ENCODE peak calls at places on chromosome 13, in nine cellular contexts. One of them, this sample, is unnamed.

GRCh38 chr13:51869921-51870320 is 8.2 kb downstream of the CCDC70 start:
- DNase-seq in AG09309: no peak
- DNase-seq in NCI-H1694: no peak
- DNase-seq in ecto neural progenitor cell: no peak
- DNase-seq in stimulated activated effector memory CD8-positive, alpha-beta T cell treated with anti-CD3 and anti-CD28 coated beads, Interleukin-12 subunit alpha, Interleukin-12 subunit beta, amount 100 ng/mL, for 72 hours: peak; percentile 2
- DNase-seq in HTR-8/SVneo: no peak
- DNase-seq in aorta: no peak
- DNase-seq in left ventricle myocardium inferior: no peak
- DNase-seq in activated T-cell treated with anti-CD3 and anti-CD28 coated beads, Interleukin-2, amount 50 U/mL, for 72 hours: no peak
- DNase-seq in this sample: no peak

GRCh38 chr13:19182536-19182935 is 912 bp upstream of the TUBA3C start:
- DNase-seq in HTR-8/SVneo: no peak
- DNase-seq in stimulated activated effector memory CD8-positive, alpha-beta T cell treated with anti-CD3 and anti-CD28 coated beads, Interleukin-12 subunit alpha, Interleukin-12 subunit beta, amount 100 ng/mL, for 72 hours: peak; percentile 6
- DNase-seq in ecto neural progenitor cell: no peak
- DNase-seq in AG09309: no peak
- DNase-seq in activated T-cell treated with anti-CD3 and anti-CD28 coated beads, Interleukin-2, amount 50 U/mL, for 72 hours: no peak
- DNase-seq in left ventricle myocardium inferior: no peak
- DNase-seq in NCI-H1694: no peak
- DNase-seq in aorta: peak; percentile 22
- DNase-seq in this sample: no peak

GRCh38 chr13:110407021-110407420 is 99.9 kb downstream of the COL4A2 start:
- DNase-seq in NCI-H1694: no peak
- DNase-seq in ecto neural progenitor cell: peak; percentile 37
- DNase-seq in stimulated activated effector memory CD8-positive, alpha-beta T cell treated with anti-CD3 and anti-CD28 coated beads, Interleukin-12 subunit alpha, Interleukin-12 subunit beta, amount 100 ng/mL, for 72 hours: no peak
- DNase-seq in HTR-8/SVneo: no peak
- DNase-seq in activated T-cell treated with anti-CD3 and anti-CD28 coated beads, Interleukin-2, amount 50 U/mL, for 72 hours: no peak
- DNase-seq in AG09309: no peak
- DNase-seq in aorta: peak; percentile 44
- DNase-seq in left ventricle myocardium inferior: no peak
- DNase-seq in this sample: no peak

GRCh38 chr13:109344552-109345157 is 441.7 kb downstream of the IRS2 start:
- DNase-seq in activated T-cell treated with anti-CD3 and anti-CD28 coated beads, Interleukin-2, amount 50 U/mL, for 72 hours: no peak
- DNase-seq in stimulated activated effector memory CD8-positive, alpha-beta T cell treated with anti-CD3 and anti-CD28 coated beads, Interleukin-12 subunit alpha, Interleukin-12 subunit beta, amount 100 ng/mL, for 72 hours: no peak
- DNase-seq in NCI-H1694: no peak
- DNase-seq in left ventricle myocardium inferior: no peak
- DNase-seq in aorta: no peak
- DNase-seq in HTR-8/SVneo: peak; percentile 51
- DNase-seq in AG09309: no peak
- DNase-seq in ecto neural progenitor cell: no peak
- DNase-seq in this sample: peak; percentile 50

GRCh38 chr13:58144616-58145015 is 513.1 kb downstream of the PCDH17 start:
- DNase-seq in NCI-H1694: no peak
- DNase-seq in ecto neural progenitor cell: no peak
- DNase-seq in left ventricle myocardium inferior: no peak
- DNase-seq in HTR-8/SVneo: no peak
- DNase-seq in activated T-cell treated with anti-CD3 and anti-CD28 coated beads, Interleukin-2, amount 50 U/mL, for 72 hours: no peak
- DNase-seq in aorta: no peak
- DNase-seq in stimulated activated effector memory CD8-positive, alpha-beta T cell treated with anti-CD3 and anti-CD28 coated beads, Interleukin-12 subunit alpha, Interleukin-12 subunit beta, amount 100 ng/mL, for 72 hours: no peak
- DNase-seq in AG09309: no peak
- DNase-seq in this sample: no peak

GRCh38 chr13:30862707-30863106 is 43.4 kb upstream of the MEDAG start:
- DNase-seq in AG09309: no peak
- DNase-seq in left ventricle myocardium inferior: peak; percentile 46
- DNase-seq in NCI-H1694: no peak
- DNase-seq in HTR-8/SVneo: no peak
- DNase-seq in stimulated activated effector memory CD8-positive, alpha-beta T cell treated with anti-CD3 and anti-CD28 coated beads, Interleukin-12 subunit alpha, Interleukin-12 subunit beta, amount 100 ng/mL, for 72 hours: no peak
- DNase-seq in ecto neural progenitor cell: no peak
- DNase-seq in aorta: peak; percentile 92
- DNase-seq in activated T-cell treated with anti-CD3 and anti-CD28 coated beads, Interleukin-2, amount 50 U/mL, for 72 hours: no peak
- DNase-seq in this sample: peak; percentile 52

GRCh38 chr13:41658057-41658642 is 200.8 kb downstream of the RGCC start:
- DNase-seq in activated T-cell treated with anti-CD3 and anti-CD28 coated beads, Interleukin-2, amount 50 U/mL, for 72 hours: no peak
- DNase-seq in AG09309: peak; percentile 25
- DNase-seq in left ventricle myocardium inferior: no peak
- DNase-seq in stimulated activated effector memory CD8-positive, alpha-beta T cell treated with anti-CD3 and anti-CD28 coated beads, Interleukin-12 subunit alpha, Interleukin-12 subunit beta, amount 100 ng/mL, for 72 hours: no peak
- DNase-seq in ecto neural progenitor cell: no peak
- DNase-seq in HTR-8/SVneo: no peak
- DNase-seq in NCI-H1694: no peak
- DNase-seq in aorta: no peak
- DNase-seq in this sample: peak; percentile 77

GRCh38 chr13:44762946-44763345 is 186.8 kb upstream of the TSC22D1 start:
- DNase-seq in HTR-8/SVneo: no peak
- DNase-seq in aorta: no peak
- DNase-seq in ecto neural progenitor cell: no peak
- DNase-seq in NCI-H1694: no peak
- DNase-seq in activated T-cell treated with anti-CD3 and anti-CD28 coated beads, Interleukin-2, amount 50 U/mL, for 72 hours: no peak
- DNase-seq in left ventricle myocardium inferior: no peak
- DNase-seq in AG09309: no peak
- DNase-seq in stimulated activated effector memory CD8-positive, alpha-beta T cell treated with anti-CD3 and anti-CD28 coated beads, Interleukin-12 subunit alpha, Interleukin-12 subunit beta, amount 100 ng/mL, for 72 hours: no peak
- DNase-seq in this sample: no peak

GRCh38 chr13:22080832-22081231 is 410.0 kb downstream of the FGF9 start:
- DNase-seq in activated T-cell treated with anti-CD3 and anti-CD28 coated beads, Interleukin-2, amount 50 U/mL, for 72 hours: no peak
- DNase-seq in HTR-8/SVneo: no peak
- DNase-seq in ecto neural progenitor cell: no peak
- DNase-seq in stimulated activated effector memory CD8-positive, alpha-beta T cell treated with anti-CD3 and anti-CD28 coated beads, Interleukin-12 subunit alpha, Interleukin-12 subunit beta, amount 100 ng/mL, for 72 hours: no peak
- DNase-seq in left ventricle myocardium inferior: no peak
- DNase-seq in aorta: no peak
- DNase-seq in AG09309: no peak
- DNase-seq in NCI-H1694: no peak
- DNase-seq in this sample: no peak

GRCh38 chr13:108609353-108609752 is 20.1 kb upstream of the MYO16 start:
- DNase-seq in activated T-cell treated with anti-CD3 and anti-CD28 coated beads, Interleukin-2, amount 50 U/mL, for 72 hours: no peak
- DNase-seq in AG09309: no peak
- DNase-seq in stimulated activated effector memory CD8-positive, alpha-beta T cell treated with anti-CD3 and anti-CD28 coated beads, Interleukin-12 subunit alpha, Interleukin-12 subunit beta, amount 100 ng/mL, for 72 hours: no peak
- DNase-seq in aorta: no peak
- DNase-seq in NCI-H1694: no peak
- DNase-seq in left ventricle myocardium inferior: no peak
- DNase-seq in ecto neural progenitor cell: no peak
- DNase-seq in HTR-8/SVneo: no peak
- DNase-seq in this sample: peak; percentile 24

GRCh38 chr13:51093574-51093973 is 17.5 kb downstream of the C13orf42 start:
- DNase-seq in activated T-cell treated with anti-CD3 and anti-CD28 coated beads, Interleukin-2, amount 50 U/mL, for 72 hours: no peak
- DNase-seq in AG09309: no peak
- DNase-seq in NCI-H1694: no peak
- DNase-seq in ecto neural progenitor cell: no peak
- DNase-seq in left ventricle myocardium inferior: no peak
- DNase-seq in HTR-8/SVneo: no peak
- DNase-seq in aorta: no peak
- DNase-seq in stimulated activated effector memory CD8-positive, alpha-beta T cell treated with anti-CD3 and anti-CD28 coated beads, Interleukin-12 subunit alpha, Interleukin-12 subunit beta, amount 100 ng/mL, for 72 hours: no peak
- DNase-seq in this sample: no peak

GRCh38 chr13:29362849-29363604 is 232.5 kb downstream of the SLC7A1 start:
- DNase-seq in stimulated activated effector memory CD8-positive, alpha-beta T cell treated with anti-CD3 and anti-CD28 coated beads, Interleukin-12 subunit alpha, Interleukin-12 subunit beta, amount 100 ng/mL, for 72 hours: peak; percentile 53
- DNase-seq in NCI-H1694: peak; percentile 59
- DNase-seq in aorta: no peak
- DNase-seq in AG09309: no peak
- DNase-seq in left ventricle myocardium inferior: no peak
- DNase-seq in activated T-cell treated with anti-CD3 and anti-CD28 coated beads, Interleukin-2, amount 50 U/mL, for 72 hours: peak; percentile 29
- DNase-seq in HTR-8/SVneo: peak; percentile 68
- DNase-seq in ecto neural progenitor cell: peak; percentile 68
- DNase-seq in this sample: peak; percentile 52

GRCh38 chr13:78606471-78607408 is 3.4 kb upstream of the POU4F1 start:
- DNase-seq in stimulated activated effector memory CD8-positive, alpha-beta T cell treated with anti-CD3 and anti-CD28 coated beads, Interleukin-12 subunit alpha, Interleukin-12 subunit beta, amount 100 ng/mL, for 72 hours: no peak
- DNase-seq in aorta: no peak
- DNase-seq in NCI-H1694: peak; percentile 85
- DNase-seq in activated T-cell treated with anti-CD3 and anti-CD28 coated beads, Interleukin-2, amount 50 U/mL, for 72 hours: no peak
- DNase-seq in HTR-8/SVneo: no peak
- DNase-seq in left ventricle myocardium inferior: no peak
- DNase-seq in AG09309: no peak
- DNase-seq in ecto neural progenitor cell: no peak
- DNase-seq in this sample: no peak

GRCh38 chr13:72463561-72463960 is 263.9 kb downstream of the MZT1 start:
- DNase-seq in AG09309: no peak
- DNase-seq in aorta: no peak
- DNase-seq in NCI-H1694: no peak
- DNase-seq in activated T-cell treated with anti-CD3 and anti-CD28 coated beads, Interleukin-2, amount 50 U/mL, for 72 hours: no peak
- DNase-seq in HTR-8/SVneo: no peak
- DNase-seq in stimulated activated effector memory CD8-positive, alpha-beta T cell treated with anti-CD3 and anti-CD28 coated beads, Interleukin-12 subunit alpha, Interleukin-12 subunit beta, amount 100 ng/mL, for 72 hours: no peak
- DNase-seq in left ventricle myocardium inferior: no peak
- DNase-seq in ecto neural progenitor cell: no peak
- DNase-seq in this sample: peak; percentile 48

GRCh38 chr13:95644611-95645052 is at the start of gene DZIP1:
- DNase-seq in HTR-8/SVneo: peak; percentile 75
- DNase-seq in stimulated activated effector memory CD8-positive, alpha-beta T cell treated with anti-CD3 and anti-CD28 coated beads, Interleukin-12 subunit alpha, Interleukin-12 subunit beta, amount 100 ng/mL, for 72 hours: no peak
- DNase-seq in NCI-H1694: peak; percentile 72
- DNase-seq in left ventricle myocardium inferior: peak; percentile 81
- DNase-seq in activated T-cell treated with anti-CD3 and anti-CD28 coated beads, Interleukin-2, amount 50 U/mL, for 72 hours: peak; percentile 35
- DNase-seq in aorta: peak; percentile 91
- DNase-seq in ecto neural progenitor cell: peak; percentile 92
- DNase-seq in AG09309: peak; percentile 41
- DNase-seq in this sample: peak; percentile 89

GRCh38 chr13:46656786-46657185 is 103.8 kb downstream of the LRCH1 start:
- DNase-seq in ecto neural progenitor cell: no peak
- DNase-seq in NCI-H1694: no peak
- DNase-seq in AG09309: no peak
- DNase-seq in stimulated activated effector memory CD8-positive, alpha-beta T cell treated with anti-CD3 and anti-CD28 coated beads, Interleukin-12 subunit alpha, Interleukin-12 subunit beta, amount 100 ng/mL, for 72 hours: no peak
- DNase-seq in left ventricle myocardium inferior: no peak
- DNase-seq in activated T-cell treated with anti-CD3 and anti-CD28 coated beads, Interleukin-2, amount 50 U/mL, for 72 hours: no peak
- DNase-seq in HTR-8/SVneo: no peak
- DNase-seq in aorta: no peak
- DNase-seq in this sample: no peak

GRCh38 chr13:49323344-49323743 is 75.6 kb downstream of the CDADC1 start:
- DNase-seq in stimulated activated effector memory CD8-positive, alpha-beta T cell treated with anti-CD3 and anti-CD28 coated beads, Interleukin-12 subunit alpha, Interleukin-12 subunit beta, amount 100 ng/mL, for 72 hours: no peak
- DNase-seq in activated T-cell treated with anti-CD3 and anti-CD28 coated beads, Interleukin-2, amount 50 U/mL, for 72 hours: no peak
- DNase-seq in HTR-8/SVneo: no peak
- DNase-seq in AG09309: no peak
- DNase-seq in left ventricle myocardium inferior: no peak
- DNase-seq in ecto neural progenitor cell: no peak
- DNase-seq in NCI-H1694: no peak
- DNase-seq in aorta: no peak
- DNase-seq in this sample: no peak

GRCh38 chr13:101590479-101590878 is 138.0 kb downstream of the ITGBL1 start:
- DNase-seq in ecto neural progenitor cell: no peak
- DNase-seq in left ventricle myocardium inferior: no peak
- DNase-seq in AG09309: no peak
- DNase-seq in HTR-8/SVneo: no peak
- DNase-seq in aorta: no peak
- DNase-seq in stimulated activated effector memory CD8-positive, alpha-beta T cell treated with anti-CD3 and anti-CD28 coated beads, Interleukin-12 subunit alpha, Interleukin-12 subunit beta, amount 100 ng/mL, for 72 hours: no peak
- DNase-seq in activated T-cell treated with anti-CD3 and anti-CD28 coated beads, Interleukin-2, amount 50 U/mL, for 72 hours: no peak
- DNase-seq in NCI-H1694: no peak
- DNase-seq in this sample: no peak